ENCODE peak calls at places on chromosomes 2 and 18, in four cellular contexts. One of them, this sample, is unnamed.

GRCh38 chr2:69163556-69163955 is 150.6 kb downstream of the ANTXR1 start:
- DNase-seq in A549: no peak
- DNase-seq in K562: no peak
- DNase-seq in HepG2: no peak
- DNase-seq in this sample: no peak

GRCh38 chr18:379665-380356 is 112.0 kb upstream of the THOC1 start:
- DNase-seq in A549: no peak
- DNase-seq in HepG2: no peak
- DNase-seq in K562: no peak
- DNase-seq in this sample: no peak

GRCh38 chr2:225207026-225207425 is 164.8 kb upstream of the DOCK10 start:
- DNase-seq in K562: no peak
- DNase-seq in HepG2: no peak
- DNase-seq in A549: no peak
- DNase-seq in this sample: no peak

GRCh38 chr2:181143790-181144300 is 163.4 kb downstream of the UBE2E3 start:
- DNase-seq in A549: no peak
- DNase-seq in HepG2: no peak
- DNase-seq in K562: no peak
- DNase-seq in this sample: no peak

GRCh38 chr2:218036371-218036770 is 32.7 kb upstream of the RUFY4 start:
- DNase-seq in HepG2: no peak
- DNase-seq in K562: no peak
- DNase-seq in A549: no peak
- DNase-seq in this sample: no peak

GRCh38 chr2:35082072-35082471 is 1273.5 kb upstream of the CRIM1 start:
- DNase-seq in K562: no peak
- DNase-seq in A549: peak
- DNase-seq in HepG2: no peak
- DNase-seq in this sample: peak

GRCh38 chr2:131673400-131674173 is 145.9 kb downstream of the CCDC74A start:
- DNase-seq in A549: peak
- DNase-seq in HepG2: peak
- DNase-seq in K562: peak
- DNase-seq in this sample: peak

GRCh38 chr2:214492152-214492551 is 81.3 kb downstream of the VWC2L start:
- DNase-seq in HepG2: no peak
- DNase-seq in A549: no peak
- DNase-seq in K562: no peak
- DNase-seq in this sample: no peak

GRCh38 chr2:172097557-172098131 is 5.1 kb downstream of the DLX2 start:
- DNase-seq in A549: no peak
- DNase-seq in K562: peak
- DNase-seq in HepG2: no peak
- DNase-seq in this sample: no peak

GRCh38 chr18:43866696-43867095 is 589.4 kb upstream of the SYT4 start:
- DNase-seq in K562: no peak
- DNase-seq in A549: no peak
- DNase-seq in HepG2: no peak
- DNase-seq in this sample: no peak

DNA sequence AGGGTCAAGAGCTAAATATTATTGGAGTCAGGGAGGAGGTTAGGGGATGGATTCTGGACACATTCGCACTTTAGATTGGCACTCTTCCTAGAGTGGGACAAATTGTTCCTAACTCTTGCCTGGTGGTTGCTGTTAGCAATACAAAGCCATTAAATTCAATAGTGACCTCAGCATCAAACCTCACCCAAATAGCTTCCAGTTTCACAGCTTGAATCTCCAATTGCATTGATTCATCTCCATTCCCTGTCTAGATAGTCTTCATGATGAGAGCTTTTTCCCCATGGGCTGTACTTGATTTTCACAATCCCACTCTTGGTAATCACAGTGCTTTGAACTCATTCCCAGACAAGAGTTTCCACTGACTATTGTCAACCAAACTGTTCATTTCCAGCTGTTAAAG is 585.9 kb upstream of the SYT4 start:
- DNase-seq in HepG2: no peak
- DNase-seq in K562: no peak
- DNase-seq in A549: no peak
- DNase-seq in this sample: no peak
- TF ChIP-seq HMGXB4 in HepG2: no peak
- TF ChIP-seq HMGXB4 in K562: no peak
- TF ChIP-seq HMGXB4 in A549: no peak
- TF ChIP-seq HMGXB4 in this sample: no peak

DNA sequence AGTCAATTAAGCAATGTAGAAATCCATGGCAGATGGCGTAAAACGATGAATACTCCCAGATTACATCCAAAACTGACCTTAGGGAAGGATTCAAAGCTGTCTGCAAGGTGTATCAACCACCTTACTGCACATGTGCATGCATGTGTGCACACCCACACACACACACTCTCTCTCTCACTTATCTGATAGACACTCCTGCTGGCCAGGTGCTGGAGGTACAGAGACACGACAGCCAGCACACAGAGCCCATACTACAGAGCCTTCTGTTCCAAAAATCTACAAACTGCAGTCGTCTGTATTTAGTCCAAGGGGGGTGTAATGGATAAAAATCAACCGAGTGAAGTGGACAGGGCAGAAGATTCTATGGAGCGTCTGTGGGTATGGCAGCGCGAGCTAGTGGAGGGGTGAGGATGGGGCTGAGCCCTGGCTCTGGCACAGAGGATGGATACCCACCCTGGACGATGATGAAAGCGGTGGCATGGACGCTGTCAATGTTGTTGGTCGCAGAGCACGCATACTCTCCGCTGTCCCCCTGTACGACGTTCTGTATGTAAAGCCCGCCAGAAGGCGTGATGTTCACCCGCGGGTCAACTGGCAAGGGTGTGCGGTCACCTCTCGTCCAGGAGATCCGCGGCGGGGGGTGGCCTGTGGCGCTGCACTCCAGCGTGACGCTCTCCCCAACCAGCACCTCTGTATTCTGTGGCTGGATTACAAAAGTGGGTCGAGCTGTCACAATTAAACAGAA is 78.4 kb downstream of the PXDN start:
- DNase-seq in K562: no peak
- DNase-seq in A549: no peak
- DNase-seq in HepG2: no peak
- DNase-seq in this sample: no peak
- TF ChIP-seq HMGXB4 in K562: no peak
- TF ChIP-seq HMGXB4 in A549: no peak
- TF ChIP-seq HMGXB4 in HepG2: no peak
- TF ChIP-seq HMGXB4 in this sample: no peak

GRCh38 chr18:20971886-20972267 is 139.7 kb downstream of the ROCK1 start:
- DNase-seq in HepG2: peak
- DNase-seq in K562: peak
- DNase-seq in A549: peak
- DNase-seq in this sample: no peak
- TF ChIP-seq HMGXB4 in HepG2: no peak
- TF ChIP-seq HMGXB4 in K562: no peak
- TF ChIP-seq HMGXB4 in A549: no peak
- TF ChIP-seq HMGXB4 in this sample: no peak

DNA sequence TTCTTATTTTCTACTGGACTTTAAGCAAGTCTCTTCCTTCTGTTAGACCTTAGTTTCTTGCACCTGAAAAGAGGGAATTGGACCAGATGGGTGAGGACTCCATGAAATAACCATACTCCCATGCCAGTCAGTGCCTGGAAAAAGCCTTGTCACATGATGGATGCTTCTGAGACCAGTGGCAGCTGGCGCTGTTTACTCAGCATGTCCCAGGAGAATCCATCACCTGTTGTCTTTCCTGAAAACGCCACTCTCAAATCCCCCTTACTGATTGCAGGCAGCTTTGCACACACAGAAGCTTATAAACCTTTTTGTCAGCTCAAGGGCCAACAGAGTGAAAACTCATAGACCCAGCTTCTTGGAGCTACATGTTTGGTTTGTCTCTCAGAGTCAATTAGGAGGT is 117.6 kb downstream of the POLE4 start:
- DNase-seq in HepG2: no peak
- DNase-seq in K562: no peak
- DNase-seq in A549: no peak
- DNase-seq in this sample: no peak
- TF ChIP-seq HMGXB4 in HepG2: no peak
- TF ChIP-seq HMGXB4 in K562: no peak
- TF ChIP-seq HMGXB4 in A549: no peak
- TF ChIP-seq HMGXB4 in this sample: no peak

GRCh38 chr2:241007880-241008710 is 9.7 kb downstream of the SNED1 start:
- DNase-seq in A549: no peak
- DNase-seq in HepG2: no peak
- DNase-seq in K562: no peak
- DNase-seq in this sample: no peak
- TF ChIP-seq HMGXB4 in A549: no peak
- TF ChIP-seq HMGXB4 in HepG2: no peak
- TF ChIP-seq HMGXB4 in K562: no peak
- TF ChIP-seq HMGXB4 in this sample: no peak

GRCh38 chr2:96123290-96123689 is 6.9 kb upstream of the ADRA2B start:
- DNase-seq in K562: no peak
- DNase-seq in A549: no peak
- DNase-seq in HepG2: no peak
- DNase-seq in this sample: no peak

GRCh38 chr2:96124406-96125265 is 8.3 kb upstream of the ADRA2B start:
- DNase-seq in K562: no peak
- DNase-seq in A549: no peak
- DNase-seq in HepG2: no peak
- DNase-seq in this sample: no peak

GRCh38 chr2:96122391-96122790 is 6.0 kb upstream of the ADRA2B start:
- DNase-seq in A549: no peak
- DNase-seq in HepG2: no peak
- DNase-seq in K562: no peak
- DNase-seq in this sample: no peak

GRCh38 chr2:96121414-96121813 is 5.0 kb upstream of the ADRA2B start:
- DNase-seq in HepG2: no peak
- DNase-seq in A549: no peak
- DNase-seq in K562: no peak
- DNase-seq in this sample: no peak

GRCh38 chr2:96123936-96124335 is 7.6 kb upstream of the ADRA2B start:
- DNase-seq in HepG2: no peak
- DNase-seq in A549: no peak
- DNase-seq in K562: no peak
- DNase-seq in this sample: no peak
- TF ChIP-seq HMGXB4 in HepG2: no peak
- TF ChIP-seq HMGXB4 in A549: no peak
- TF ChIP-seq HMGXB4 in K562: no peak
- TF ChIP-seq HMGXB4 in this sample: no peak

DNA sequence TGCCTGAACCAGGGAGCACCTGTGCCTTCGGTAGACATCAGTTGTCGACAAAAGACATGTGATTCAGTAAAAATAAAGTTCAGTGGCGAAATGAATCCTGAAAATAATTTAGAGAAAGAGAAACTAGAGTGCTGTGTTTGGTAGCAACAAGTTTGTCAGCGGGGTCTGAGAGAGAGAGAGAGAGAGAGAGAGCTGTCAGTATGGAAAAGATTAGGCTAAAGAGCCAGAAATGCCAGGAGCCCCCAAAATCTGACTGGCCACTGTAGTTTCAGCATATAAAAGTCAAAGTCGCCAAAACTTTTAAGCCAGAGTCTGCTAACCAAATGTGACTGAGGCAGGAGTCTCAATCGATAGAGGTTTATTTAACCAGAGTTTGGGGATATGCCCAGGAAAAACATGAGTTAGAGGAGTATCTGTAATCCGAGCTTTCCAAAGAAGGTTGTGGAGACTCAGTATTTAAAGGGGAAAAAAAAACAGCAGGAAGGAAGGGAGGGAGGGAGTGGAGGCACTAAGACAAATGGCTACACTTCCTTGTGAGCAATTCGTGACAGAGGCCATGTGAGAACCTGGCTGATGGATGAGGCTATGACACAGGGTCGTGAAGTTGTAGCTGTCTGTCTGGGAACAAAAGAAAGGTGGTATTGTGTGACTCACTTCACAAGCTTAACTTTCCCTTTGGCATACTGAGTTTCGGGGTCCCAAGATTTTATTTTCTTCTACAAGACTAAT is 20.5 kb upstream of the GNAL start:
- DNase-seq in HepG2: no peak
- DNase-seq in K562: no peak
- DNase-seq in A549: no peak
- DNase-seq in this sample: no peak
- TF ChIP-seq HMGXB4 in HepG2: no peak
- TF ChIP-seq HMGXB4 in K562: no peak
- TF ChIP-seq HMGXB4 in A549: no peak
- TF ChIP-seq HMGXB4 in this sample: no peak

This sample was measured in WTC11.